ENCODE peak calls at places on chromosomes 12 and 14, in ten cellular contexts. B is BJ, I is psoas muscle, P is spleen, Z is SK-N-SH, F is fibroblast of lung, U is cardiac muscle cell, O is lower lobe of right lung, X is fibroblast of mammary gland, G is tibial nerve. H is an unnamed sample.
A peak's percentile ranks its signal among the peaks of the same experiment; 100 is the strongest.

GRCh38 chr14:88799522-88799921 is 6.8 kb upstream of the EML5 start:
- DNase-seq in B (no peak), I (no peak), P (no peak), Z (no peak), F (no peak), U (no peak), O (no peak), X (no peak), G (no peak), H (no peak)

GRCh38 chr14:96309128-96309906 is 53.3 kb downstream of the BDKRB1 start:
- DNase-seq in B (no peak), I (no peak), P (no peak), Z (no peak), F (no peak), U (no peak), O (no peak), X (no peak), G (no peak), H (no peak)

GRCh38 chr14:77843155-77843554 is 43.2 kb downstream of the ADCK1 start:
- DNase-seq in B (no peak), I (no peak), P (no peak), Z (no peak), F (no peak), U (no peak), O (no peak), X (no peak), G (no peak), H (no peak)

GRCh38 chr14:42293180-42293579 is 686.5 kb downstream of the LRFN5 start:
- DNase-seq in B (no peak), I (no peak), P (no peak), Z (no peak), F (no peak), U (no peak), O (no peak), X (no peak), G (no peak), H (no peak)

GRCh38 chr12:2749580-2749979 is 45.2 kb upstream of the FKBP4 start:
- DNase-seq in B (no peak), I (no peak), P (no peak), Z (no peak), F (no peak), U (no peak), O (no peak), X (no peak), G (no peak), H (no peak)

GRCh38 chr14:102774391-102775153 is 2.7 kb upstream of the TRAF3 start:
- DNase-seq in B (no peak), I (no peak), P (peak; percentile 72), Z (peak; percentile 80), F (peak; percentile 80), U (peak; percentile 83), O (no peak), X (peak; percentile 77), G (no peak), H (no peak)

GRCh38 chr14:55807059-55807499 is 227.1 kb downstream of the KTN1 start:
- DNase-seq in B (no peak), I (peak; percentile 77), P (peak; percentile 88), Z (peak; percentile 38), F (peak; percentile 79), U (peak; percentile 99), O (peak; percentile 73), X (peak; percentile 77), G (peak; percentile 90), H (no peak)

GRCh38 chr12:125032466-125033152 is 32.6 kb upstream of the AACS start:
- DNase-seq in B (no peak), I (no peak), P (no peak), Z (no peak), F (no peak), U (no peak), O (no peak), X (no peak), G (no peak), H (no peak)

GRCh38 chr14:105193916-105194782 is 13.0 kb upstream of the NUDT14 start:
- DNase-seq in B (no peak), I (no peak), P (no peak), Z (peak; percentile 93), F (no peak), U (peak; percentile 22), O (no peak), X (no peak), G (no peak), H (no peak)

GRCh38 chr12:109927622-109928021 is 27.5 kb downstream of the TCHP start:
- DNase-seq in B (no peak), I (no peak), P (no peak), Z (peak; percentile 75), F (peak; percentile 41), U (peak; percentile 56), O (no peak), X (peak; percentile 53), G (no peak), H (no peak)

GRCh38 chr12:108101605-108102175 is 27.4 kb upstream of the WSCD2 start:
- DNase-seq in B (no peak), I (no peak), P (no peak), Z (peak; percentile 30), F (no peak), U (no peak), O (no peak), X (no peak), G (no peak), H (no peak)

GRCh38 chr14:78259831-78260230 is 89.7 kb downstream of the NRXN3 start:
- DNase-seq in B (no peak), I (no peak), P (no peak), Z (no peak), F (no peak), U (no peak), O (no peak), X (no peak), G (no peak), H (peak; percentile 2)

GRCh38 chr14:70047598-70048312 is 141.0 kb downstream of the SLC8A3 start:
- DNase-seq in B (no peak), I (no peak), P (no peak), Z (no peak), F (no peak), U (no peak), O (no peak), X (no peak), G (no peak), H (no peak)
- H3K4me3 ChIP-seq in B (no peak overlapping the region), I (no peak overlapping the region), P (no peak overlapping the region), Z (no peak overlapping the region), F (no peak overlapping the region), U (no peak overlapping the region), O (no peak overlapping the region), X (no peak overlapping the region), G (no peak overlapping the region), H (no peak overlapping the region)

GRCh38 chr12:77559400-77560074 is 271.2 kb upstream of the NAV3 start:
- DNase-seq in B (no peak), I (no peak), P (peak; percentile 51), Z (no peak), F (no peak), U (no peak), O (no peak), X (no peak), G (no peak), H (no peak)

DNA sequence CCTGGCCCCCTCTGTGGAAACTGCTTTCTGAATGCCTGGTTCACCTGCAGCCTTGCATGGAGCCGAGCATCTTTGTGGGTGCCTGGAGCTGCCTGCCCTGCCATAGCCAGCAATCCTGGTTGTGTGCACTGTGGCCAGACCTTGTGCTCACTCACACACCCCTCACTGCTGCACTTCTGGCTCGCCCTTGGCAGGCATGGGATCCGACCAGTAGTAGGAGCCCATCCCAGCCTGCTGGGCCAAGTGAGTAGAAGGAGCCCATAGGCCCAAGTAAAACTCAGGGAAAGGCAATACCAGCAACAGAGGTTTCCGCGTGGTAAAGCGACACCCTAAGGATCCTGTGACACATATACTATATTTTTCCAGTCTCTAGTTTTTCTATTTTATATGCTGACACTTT is 270.0 kb upstream of the NAV3 start:
- DNase-seq in B (no peak), I (no peak), P (no peak), Z (no peak), F (no peak), U (no peak), O (no peak), X (no peak), G (no peak), H (no peak)
- TF ChIP-seq CTCF in B (no peak), I (no peak), P (no peak), Z (no peak), F (no peak), U (no peak), O (no peak), X (no peak), G (no peak), H (no peak)

GRCh38 chr14:80956922-80957321 is 1.5 kb downstream of the TSHR start:
- DNase-seq in B (no peak), I (no peak), P (no peak), Z (no peak), F (no peak), U (no peak), O (no peak), X (no peak), G (no peak), H (no peak)
- H3K4me3 ChIP-seq in B (no peak overlapping the region), I (no peak overlapping the region), P (no peak overlapping the region), Z (no peak overlapping the region), F (no peak overlapping the region), U (no peak overlapping the region), O (no peak overlapping the region), X (no peak overlapping the region), G (no peak overlapping the region), H (no peak overlapping the region)

GRCh38 chr14:24251880-24252288 is 9.5 kb upstream of the TINF2 start:
- DNase-seq in B (no peak), I (no peak), P (no peak), Z (no peak), F (no peak), U (peak; percentile 23), O (no peak), X (peak; percentile 12), G (no peak), H (no peak)
- TF ChIP-seq CTCF in B (peak; percentile 15), I (no peak), P (no peak), Z (no peak), F (no peak), U (peak; percentile 11), O (no peak), X (no peak), G (no peak), H (no peak)

GRCh38 chr12:83016226-83016835 is 329.6 kb downstream of the TMTC2 start:
- DNase-seq in B (peak; percentile 68), I (no peak), P (no peak), Z (no peak), F (peak; percentile 88), U (peak; percentile 91), O (no peak), X (peak; percentile 93), G (no peak), H (peak; percentile 4)
- H3K4me3 ChIP-seq in B (no peak overlapping the region), I (peak overlapping the region; percentile 49), P (no peak overlapping the region), Z (no peak overlapping the region), F (peak overlapping the region; percentile 57), U (no peak overlapping the region), O (peak overlapping the region; percentile 39), X (no peak overlapping the region), G (no peak overlapping the region), H (no peak overlapping the region)